ENCODE peak calls at places on chromosomes 16 and 17, in nine cellular contexts. One of them, this sample, is unnamed.

GRCh38 chr16:81473561-81473960 is 29.0 kb downstream of the CMIP start:
- DNase-seq in T-cell: no peak
- DNase-seq in right lobe of liver: peak; percentile 46
- DNase-seq in WERI-Rb-1: no peak
- DNase-seq in NCI-H345: no peak
- DNase-seq in activated CD8-positive, alpha-beta T cell treated with anti-CD3 and anti-CD28 coated beads, Interleukin-2, amount 10 ng/mL, durations not matched to agents 7 days and 5 days: no peak
- DNase-seq in Calu3: no peak
- DNase-seq in right atrium auricular region: no peak
- DNase-seq in activated CD4-positive, alpha-beta T cell treated with anti-CD3 and anti-CD28 coated beads for 24 hours: no peak
- DNase-seq in this sample: no peak

GRCh38 chr17:81323411-81323868 is 28.3 kb upstream of the SLC38A10 start:
- DNase-seq in T-cell: no peak
- DNase-seq in WERI-Rb-1: no peak
- DNase-seq in right atrium auricular region: no peak
- DNase-seq in NCI-H345: no peak
- DNase-seq in Calu3: no peak
- DNase-seq in activated CD8-positive, alpha-beta T cell treated with anti-CD3 and anti-CD28 coated beads, Interleukin-2, amount 10 ng/mL, durations not matched to agents 7 days and 5 days: no peak
- DNase-seq in activated CD4-positive, alpha-beta T cell treated with anti-CD3 and anti-CD28 coated beads for 24 hours: no peak
- DNase-seq in right lobe of liver: no peak
- DNase-seq in this sample: peak; percentile 69

GRCh38 chr17:35879748-35880654 is at the start of gene CCL5:
- DNase-seq in right lobe of liver: no peak
- DNase-seq in right atrium auricular region: no peak
- DNase-seq in activated CD8-positive, alpha-beta T cell treated with anti-CD3 and anti-CD28 coated beads, Interleukin-2, amount 10 ng/mL, durations not matched to agents 7 days and 5 days: peak; percentile 83
- DNase-seq in Calu3: no peak
- DNase-seq in activated CD4-positive, alpha-beta T cell treated with anti-CD3 and anti-CD28 coated beads for 24 hours: no peak
- DNase-seq in WERI-Rb-1: no peak
- DNase-seq in NCI-H345: no peak
- DNase-seq in T-cell: peak; percentile 46
- DNase-seq in this sample: no peak

GRCh38 chr16:8721693-8722348 is 47.4 kb downstream of the ABAT start:
- DNase-seq in right atrium auricular region: no peak
- DNase-seq in Calu3: no peak
- DNase-seq in WERI-Rb-1: no peak
- DNase-seq in activated CD8-positive, alpha-beta T cell treated with anti-CD3 and anti-CD28 coated beads, Interleukin-2, amount 10 ng/mL, durations not matched to agents 7 days and 5 days: no peak
- DNase-seq in activated CD4-positive, alpha-beta T cell treated with anti-CD3 and anti-CD28 coated beads for 24 hours: no peak
- DNase-seq in T-cell: no peak
- DNase-seq in NCI-H345: peak; percentile 59
- DNase-seq in right lobe of liver: no peak
- DNase-seq in this sample: no peak

GRCh38 chr17:78844301-78845005 is 3.8 kb upstream of the USP36 start:
- DNase-seq in right atrium auricular region: no peak
- DNase-seq in NCI-H345: no peak
- DNase-seq in Calu3: no peak
- DNase-seq in WERI-Rb-1: no peak
- DNase-seq in T-cell: no peak
- DNase-seq in activated CD8-positive, alpha-beta T cell treated with anti-CD3 and anti-CD28 coated beads, Interleukin-2, amount 10 ng/mL, durations not matched to agents 7 days and 5 days: no peak
- DNase-seq in activated CD4-positive, alpha-beta T cell treated with anti-CD3 and anti-CD28 coated beads for 24 hours: no peak
- DNase-seq in right lobe of liver: no peak
- DNase-seq in this sample: no peak

GRCh38 chr17:17897442-17897841 is 60.7 kb upstream of the SREBF1 start:
- DNase-seq in activated CD8-positive, alpha-beta T cell treated with anti-CD3 and anti-CD28 coated beads, Interleukin-2, amount 10 ng/mL, durations not matched to agents 7 days and 5 days: no peak
- DNase-seq in activated CD4-positive, alpha-beta T cell treated with anti-CD3 and anti-CD28 coated beads for 24 hours: no peak
- DNase-seq in Calu3: no peak
- DNase-seq in right atrium auricular region: no peak
- DNase-seq in T-cell: no peak
- DNase-seq in WERI-Rb-1: no peak
- DNase-seq in NCI-H345: no peak
- DNase-seq in right lobe of liver: no peak
- DNase-seq in this sample: no peak

GRCh38 chr16:26987631-26988030 is 79.1 kb upstream of the C16orf82 start:
- DNase-seq in right atrium auricular region: no peak
- DNase-seq in right lobe of liver: no peak
- DNase-seq in activated CD8-positive, alpha-beta T cell treated with anti-CD3 and anti-CD28 coated beads, Interleukin-2, amount 10 ng/mL, durations not matched to agents 7 days and 5 days: no peak
- DNase-seq in T-cell: no peak
- DNase-seq in NCI-H345: no peak
- DNase-seq in activated CD4-positive, alpha-beta T cell treated with anti-CD3 and anti-CD28 coated beads for 24 hours: no peak
- DNase-seq in WERI-Rb-1: no peak
- DNase-seq in Calu3: no peak
- DNase-seq in this sample: peak; percentile 79

GRCh38 chr16:47017636-47018035 is 44.2 kb upstream of the DNAJA2 start:
- DNase-seq in T-cell: no peak
- DNase-seq in right atrium auricular region: no peak
- DNase-seq in WERI-Rb-1: no peak
- DNase-seq in activated CD4-positive, alpha-beta T cell treated with anti-CD3 and anti-CD28 coated beads for 24 hours: no peak
- DNase-seq in NCI-H345: no peak
- DNase-seq in activated CD8-positive, alpha-beta T cell treated with anti-CD3 and anti-CD28 coated beads, Interleukin-2, amount 10 ng/mL, durations not matched to agents 7 days and 5 days: no peak
- DNase-seq in right lobe of liver: no peak
- DNase-seq in Calu3: no peak
- DNase-seq in this sample: no peak

GRCh38 chr17:74431568-74432483 is at the start of gene GPRC5C:
- DNase-seq in T-cell: peak; percentile 35
- DNase-seq in WERI-Rb-1: peak; percentile 86
- DNase-seq in right atrium auricular region: peak; percentile 77
- DNase-seq in Calu3: peak; percentile 84
- DNase-seq in activated CD4-positive, alpha-beta T cell treated with anti-CD3 and anti-CD28 coated beads for 24 hours: peak; percentile 41
- DNase-seq in right lobe of liver: peak; percentile 90
- DNase-seq in NCI-H345: peak; percentile 92
- DNase-seq in activated CD8-positive, alpha-beta T cell treated with anti-CD3 and anti-CD28 coated beads, Interleukin-2, amount 10 ng/mL, durations not matched to agents 7 days and 5 days: peak; percentile 60
- DNase-seq in this sample: no peak

GRCh38 chr17:10177921-10178788 is 20.3 kb downstream of the GAS7 start:
- DNase-seq in activated CD4-positive, alpha-beta T cell treated with anti-CD3 and anti-CD28 coated beads for 24 hours: no peak
- DNase-seq in NCI-H345: no peak
- DNase-seq in right lobe of liver: no peak
- DNase-seq in right atrium auricular region: no peak
- DNase-seq in WERI-Rb-1: no peak
- DNase-seq in T-cell: no peak
- DNase-seq in Calu3: no peak
- DNase-seq in activated CD8-positive, alpha-beta T cell treated with anti-CD3 and anti-CD28 coated beads, Interleukin-2, amount 10 ng/mL, durations not matched to agents 7 days and 5 days: no peak
- DNase-seq in this sample: peak; percentile 88

GRCh38 chr17:40562841-40563370 is 2.4 kb downstream of the CCR7 start:
- DNase-seq in Calu3: no peak
- DNase-seq in WERI-Rb-1: no peak
- DNase-seq in activated CD8-positive, alpha-beta T cell treated with anti-CD3 and anti-CD28 coated beads, Interleukin-2, amount 10 ng/mL, durations not matched to agents 7 days and 5 days: peak; percentile 32
- DNase-seq in right atrium auricular region: no peak
- DNase-seq in NCI-H345: no peak
- DNase-seq in activated CD4-positive, alpha-beta T cell treated with anti-CD3 and anti-CD28 coated beads for 24 hours: no peak
- DNase-seq in T-cell: peak; percentile 28
- DNase-seq in right lobe of liver: no peak
- DNase-seq in this sample: no peak

GRCh38 chr17:67238976-67239375 is 6.0 kb downstream of the HELZ start:
- DNase-seq in activated CD4-positive, alpha-beta T cell treated with anti-CD3 and anti-CD28 coated beads for 24 hours: no peak
- DNase-seq in NCI-H345: no peak
- DNase-seq in WERI-Rb-1: no peak
- DNase-seq in Calu3: peak; percentile 13
- DNase-seq in T-cell: no peak
- DNase-seq in right lobe of liver: no peak
- DNase-seq in right atrium auricular region: no peak
- DNase-seq in activated CD8-positive, alpha-beta T cell treated with anti-CD3 and anti-CD28 coated beads, Interleukin-2, amount 10 ng/mL, durations not matched to agents 7 days and 5 days: no peak
- DNase-seq in this sample: no peak

GRCh38 chr17:30922235-30922993 is 669 bp downstream of the ADAP2 start:
- DNase-seq in WERI-Rb-1: peak; percentile 15
- DNase-seq in right lobe of liver: peak; percentile 29
- DNase-seq in activated CD8-positive, alpha-beta T cell treated with anti-CD3 and anti-CD28 coated beads, Interleukin-2, amount 10 ng/mL, durations not matched to agents 7 days and 5 days: no peak
- DNase-seq in T-cell: peak; percentile 10
- DNase-seq in activated CD4-positive, alpha-beta T cell treated with anti-CD3 and anti-CD28 coated beads for 24 hours: no peak
- DNase-seq in NCI-H345: no peak
- DNase-seq in Calu3: peak; percentile 15
- DNase-seq in right atrium auricular region: no peak
- DNase-seq in this sample: peak; percentile 53

GRCh38 chr16:74026373-74027281 is 270.0 kb upstream of the PSMD7 start:
- DNase-seq in NCI-H345: no peak
- DNase-seq in right atrium auricular region: no peak
- DNase-seq in activated CD4-positive, alpha-beta T cell treated with anti-CD3 and anti-CD28 coated beads for 24 hours: no peak
- DNase-seq in right lobe of liver: no peak
- DNase-seq in T-cell: no peak
- DNase-seq in activated CD8-positive, alpha-beta T cell treated with anti-CD3 and anti-CD28 coated beads, Interleukin-2, amount 10 ng/mL, durations not matched to agents 7 days and 5 days: no peak
- DNase-seq in WERI-Rb-1: no peak
- DNase-seq in Calu3: no peak
- DNase-seq in this sample: no peak

GRCh38 chr17:45708707-45709290 is 75.3 kb upstream of the CRHR1 start:
- DNase-seq in NCI-H345: no peak
- DNase-seq in WERI-Rb-1: no peak
- DNase-seq in right atrium auricular region: no peak
- DNase-seq in T-cell: no peak
- DNase-seq in Calu3: no peak
- DNase-seq in right lobe of liver: no peak
- DNase-seq in activated CD4-positive, alpha-beta T cell treated with anti-CD3 and anti-CD28 coated beads for 24 hours: no peak
- DNase-seq in activated CD8-positive, alpha-beta T cell treated with anti-CD3 and anti-CD28 coated beads, Interleukin-2, amount 10 ng/mL, durations not matched to agents 7 days and 5 days: no peak
- DNase-seq in this sample: no peak

GRCh38 chr17:47119746-47120520 is 69.2 kb downstream of the CDC27 start:
- DNase-seq in activated CD4-positive, alpha-beta T cell treated with anti-CD3 and anti-CD28 coated beads for 24 hours: no peak
- DNase-seq in T-cell: no peak
- DNase-seq in right atrium auricular region: no peak
- DNase-seq in Calu3: no peak
- DNase-seq in WERI-Rb-1: no peak
- DNase-seq in NCI-H345: no peak
- DNase-seq in right lobe of liver: no peak
- DNase-seq in activated CD8-positive, alpha-beta T cell treated with anti-CD3 and anti-CD28 coated beads, Interleukin-2, amount 10 ng/mL, durations not matched to agents 7 days and 5 days: no peak
- DNase-seq in this sample: peak; percentile 60